ENCODE peak calls at places on chromosome 4, in four cellular contexts. One of them, this sample, is unnamed.

GRCh38 chr4:575281-576141 is 584 bp downstream of the TMEM271 start:
- DNase-seq in CD4-positive, CD25-positive, alpha-beta regulatory T cell: no peak
- DNase-seq in effector CD8-positive, alpha-beta T cell: no peak
- DNase-seq in CD8-positive, alpha-beta memory T cell: no peak
- DNase-seq in this sample: no peak

GRCh38 chr4:70518716-70519115 is 347 bp downstream of the AMTN start:
- DNase-seq in CD4-positive, CD25-positive, alpha-beta regulatory T cell: no peak
- DNase-seq in effector CD8-positive, alpha-beta T cell: no peak
- DNase-seq in CD8-positive, alpha-beta memory T cell: no peak
- DNase-seq in this sample: no peak

GRCh38 chr4:26120098-26120795 is 200.6 kb upstream of the RBPJ start:
- DNase-seq in CD4-positive, CD25-positive, alpha-beta regulatory T cell: no peak
- DNase-seq in effector CD8-positive, alpha-beta T cell: no peak
- DNase-seq in CD8-positive, alpha-beta memory T cell: no peak
- DNase-seq in this sample: no peak

GRCh38 chr4:2962099-2962455 is 1.1 kb downstream of the NOP14 start:
- DNase-seq in CD4-positive, CD25-positive, alpha-beta regulatory T cell: no peak
- DNase-seq in effector CD8-positive, alpha-beta T cell: no peak
- DNase-seq in CD8-positive, alpha-beta memory T cell: peak
- DNase-seq in this sample: peak

GRCh38 chr4:186701273-186701672 is 22.4 kb downstream of the FAT1 start:
- DNase-seq in CD4-positive, CD25-positive, alpha-beta regulatory T cell: no peak
- DNase-seq in effector CD8-positive, alpha-beta T cell: no peak
- DNase-seq in CD8-positive, alpha-beta memory T cell: no peak
- DNase-seq in this sample: no peak

GRCh38 chr4:154727540-154727939 is 16.3 kb upstream of the LRAT start:
- DNase-seq in CD4-positive, CD25-positive, alpha-beta regulatory T cell: no peak
- DNase-seq in effector CD8-positive, alpha-beta T cell: no peak
- DNase-seq in CD8-positive, alpha-beta memory T cell: no peak
- DNase-seq in this sample: no peak

GRCh38 chr4:106603471-106603870 is 234.9 kb upstream of the GIMD1 start:
- DNase-seq in CD4-positive, CD25-positive, alpha-beta regulatory T cell: no peak
- DNase-seq in effector CD8-positive, alpha-beta T cell: no peak
- DNase-seq in CD8-positive, alpha-beta memory T cell: no peak
- DNase-seq in this sample: no peak

GRCh38 chr4:2832309-2832980 is 11.2 kb upstream of the ADD1 start:
- DNase-seq in CD4-positive, CD25-positive, alpha-beta regulatory T cell: no peak
- DNase-seq in effector CD8-positive, alpha-beta T cell: no peak
- DNase-seq in CD8-positive, alpha-beta memory T cell: no peak
- DNase-seq in this sample: no peak

GRCh38 chr4:122045533-122045932 is 93.7 kb upstream of the TRPC3 start:
- DNase-seq in CD4-positive, CD25-positive, alpha-beta regulatory T cell: no peak
- DNase-seq in effector CD8-positive, alpha-beta T cell: no peak
- DNase-seq in CD8-positive, alpha-beta memory T cell: no peak
- DNase-seq in this sample: no peak

GRCh38 chr4:163148466-163149336 is 18.0 kb downstream of the NAF1 start:
- DNase-seq in CD4-positive, CD25-positive, alpha-beta regulatory T cell: no peak
- DNase-seq in effector CD8-positive, alpha-beta T cell: no peak
- DNase-seq in CD8-positive, alpha-beta memory T cell: no peak
- DNase-seq in this sample: no peak

GRCh38 chr4:23036503-23036902 is 343.8 kb downstream of the GBA3 start:
- DNase-seq in CD4-positive, CD25-positive, alpha-beta regulatory T cell: no peak
- DNase-seq in effector CD8-positive, alpha-beta T cell: no peak
- DNase-seq in CD8-positive, alpha-beta memory T cell: no peak
- DNase-seq in this sample: no peak

GRCh38 chr4:76430519-76431388 is 4.3 kb upstream of the SHROOM3 start:
- DNase-seq in CD4-positive, CD25-positive, alpha-beta regulatory T cell: no peak
- DNase-seq in effector CD8-positive, alpha-beta T cell: no peak
- DNase-seq in CD8-positive, alpha-beta memory T cell: no peak
- DNase-seq in this sample: peak

GRCh38 chr4:123443401-123444297 is 47.1 kb downstream of the SPRY1 start:
- DNase-seq in CD4-positive, CD25-positive, alpha-beta regulatory T cell: no peak
- DNase-seq in effector CD8-positive, alpha-beta T cell: no peak
- DNase-seq in CD8-positive, alpha-beta memory T cell: peak
- DNase-seq in this sample: no peak

GRCh38 chr4:172305698-172306097 is 492.5 kb downstream of the GALNTL6 start:
- DNase-seq in CD4-positive, CD25-positive, alpha-beta regulatory T cell: no peak
- DNase-seq in effector CD8-positive, alpha-beta T cell: no peak
- DNase-seq in CD8-positive, alpha-beta memory T cell: no peak
- DNase-seq in this sample: no peak

GRCh38 chr4:72489267-72489666 is 79.8 kb downstream of the ADAMTS3 start:
- DNase-seq in CD4-positive, CD25-positive, alpha-beta regulatory T cell: no peak
- DNase-seq in effector CD8-positive, alpha-beta T cell: no peak
- DNase-seq in CD8-positive, alpha-beta memory T cell: no peak
- DNase-seq in this sample: no peak

GRCh38 chr4:48470570-48470969 is 12.6 kb upstream of the SLC10A4 start:
- DNase-seq in CD4-positive, CD25-positive, alpha-beta regulatory T cell: no peak
- DNase-seq in effector CD8-positive, alpha-beta T cell: no peak
- DNase-seq in CD8-positive, alpha-beta memory T cell: no peak
- DNase-seq in this sample: no peak

GRCh38 chr4:177194906-177195305 is 114.8 kb upstream of the NEIL3 start:
- DNase-seq in CD4-positive, CD25-positive, alpha-beta regulatory T cell: no peak
- DNase-seq in effector CD8-positive, alpha-beta T cell: no peak
- DNase-seq in CD8-positive, alpha-beta memory T cell: no peak
- DNase-seq in this sample: no peak

GRCh38 chr4:133598779-133599178 is 449.7 kb downstream of the PCDH10 start:
- DNase-seq in CD4-positive, CD25-positive, alpha-beta regulatory T cell: no peak
- DNase-seq in effector CD8-positive, alpha-beta T cell: no peak
- DNase-seq in CD8-positive, alpha-beta memory T cell: no peak
- DNase-seq in this sample: no peak

GRCh38 chr4:13452927-13453579 is 31.1 kb downstream of the RAB28 start:
- DNase-seq in CD4-positive, CD25-positive, alpha-beta regulatory T cell: no peak
- DNase-seq in effector CD8-positive, alpha-beta T cell: no peak
- DNase-seq in CD8-positive, alpha-beta memory T cell: peak
- DNase-seq in this sample: peak

GRCh38 chr4:144599621-144600020 is 46.3 kb upstream of the HHIP start:
- DNase-seq in CD4-positive, CD25-positive, alpha-beta regulatory T cell: no peak
- DNase-seq in effector CD8-positive, alpha-beta T cell: no peak
- DNase-seq in CD8-positive, alpha-beta memory T cell: no peak
- DNase-seq in this sample: no peak

GRCh38 chr4:75344915-75345314 is 169.3 kb downstream of the RCHY1 start:
- DNase-seq in CD4-positive, CD25-positive, alpha-beta regulatory T cell: no peak
- DNase-seq in effector CD8-positive, alpha-beta T cell: no peak
- DNase-seq in CD8-positive, alpha-beta memory T cell: no peak
- DNase-seq in this sample: no peak

GRCh38 chr4:101169044-101170014 is 178.0 kb downstream of the PPP3CA start:
- DNase-seq in CD4-positive, CD25-positive, alpha-beta regulatory T cell: no peak
- DNase-seq in effector CD8-positive, alpha-beta T cell: peak
- DNase-seq in CD8-positive, alpha-beta memory T cell: peak
- DNase-seq in this sample: peak

GRCh38 chr4:129355529-129355928 is 259.6 kb downstream of the C4orf33 start:
- DNase-seq in CD4-positive, CD25-positive, alpha-beta regulatory T cell: no peak
- DNase-seq in effector CD8-positive, alpha-beta T cell: no peak
- DNase-seq in CD8-positive, alpha-beta memory T cell: no peak
- DNase-seq in this sample: no peak

GRCh38 chr4:185865901-185866328 is 53.9 kb upstream of the SORBS2 start:
- DNase-seq in CD4-positive, CD25-positive, alpha-beta regulatory T cell: no peak
- DNase-seq in effector CD8-positive, alpha-beta T cell: no peak
- DNase-seq in CD8-positive, alpha-beta memory T cell: no peak
- DNase-seq in this sample: no peak

GRCh38 chr4:182863501-182863900 is 53.7 kb downstream of the DCTD start:
- DNase-seq in CD4-positive, CD25-positive, alpha-beta regulatory T cell: no peak
- DNase-seq in effector CD8-positive, alpha-beta T cell: no peak
- DNase-seq in CD8-positive, alpha-beta memory T cell: no peak
- DNase-seq in this sample: no peak

GRCh38 chr4:135192746-135193535 is 991.4 kb upstream of the PABPC4L start:
- DNase-seq in CD4-positive, CD25-positive, alpha-beta regulatory T cell: no peak
- DNase-seq in effector CD8-positive, alpha-beta T cell: no peak
- DNase-seq in CD8-positive, alpha-beta memory T cell: no peak
- DNase-seq in this sample: no peak

GRCh38 chr4:1047106-1047975 is 35.9 kb downstream of the FGFRL1 start:
- DNase-seq in CD4-positive, CD25-positive, alpha-beta regulatory T cell: no peak
- DNase-seq in effector CD8-positive, alpha-beta T cell: no peak
- DNase-seq in CD8-positive, alpha-beta memory T cell: no peak
- DNase-seq in this sample: no peak

GRCh38 chr4:113060853-113061252 is 11.4 kb downstream of the ANK2 start:
- DNase-seq in CD4-positive, CD25-positive, alpha-beta regulatory T cell: no peak
- DNase-seq in effector CD8-positive, alpha-beta T cell: no peak
- DNase-seq in CD8-positive, alpha-beta memory T cell: no peak
- DNase-seq in this sample: no peak

GRCh38 chr4:6373541-6374410 is 98.6 kb downstream of the PPP2R2C start:
- DNase-seq in CD4-positive, CD25-positive, alpha-beta regulatory T cell: no peak
- DNase-seq in effector CD8-positive, alpha-beta T cell: no peak
- DNase-seq in CD8-positive, alpha-beta memory T cell: no peak
- DNase-seq in this sample: no peak

GRCh38 chr4:123249821-123250220 is 146.8 kb upstream of the SPRY1 start:
- DNase-seq in CD4-positive, CD25-positive, alpha-beta regulatory T cell: no peak
- DNase-seq in effector CD8-positive, alpha-beta T cell: no peak
- DNase-seq in CD8-positive, alpha-beta memory T cell: no peak
- DNase-seq in this sample: no peak

GRCh38 chr4:142845293-142846070 is 619 bp downstream of the INPP4B start:
- DNase-seq in CD4-positive, CD25-positive, alpha-beta regulatory T cell: no peak
- DNase-seq in effector CD8-positive, alpha-beta T cell: no peak
- DNase-seq in CD8-positive, alpha-beta memory T cell: no peak
- DNase-seq in this sample: no peak

GRCh38 chr4:176333076-176333475 is 13.3 kb downstream of the SPCS3 start:
- DNase-seq in CD4-positive, CD25-positive, alpha-beta regulatory T cell: no peak
- DNase-seq in effector CD8-positive, alpha-beta T cell: no peak
- DNase-seq in CD8-positive, alpha-beta memory T cell: no peak
- DNase-seq in this sample: no peak

GRCh38 chr4:172809319-172809718 is 359.3 kb upstream of the GALNT7 start:
- DNase-seq in CD4-positive, CD25-positive, alpha-beta regulatory T cell: no peak
- DNase-seq in effector CD8-positive, alpha-beta T cell: no peak
- DNase-seq in CD8-positive, alpha-beta memory T cell: no peak
- DNase-seq in this sample: no peak

GRCh38 chr4:95421869-95422268 is 126.9 kb downstream of the UNC5C start:
- DNase-seq in CD4-positive, CD25-positive, alpha-beta regulatory T cell: no peak
- DNase-seq in effector CD8-positive, alpha-beta T cell: no peak
- DNase-seq in CD8-positive, alpha-beta memory T cell: no peak
- DNase-seq in this sample: no peak

GRCh38 chr4:23815351-23815750 is 74.5 kb downstream of the PPARGC1A start:
- DNase-seq in CD4-positive, CD25-positive, alpha-beta regulatory T cell: no peak
- DNase-seq in effector CD8-positive, alpha-beta T cell: no peak
- DNase-seq in CD8-positive, alpha-beta memory T cell: no peak
- DNase-seq in this sample: no peak

GRCh38 chr4:8291036-8291682 is 21.6 kb downstream of the HTRA3 start:
- DNase-seq in CD4-positive, CD25-positive, alpha-beta regulatory T cell: no peak
- DNase-seq in effector CD8-positive, alpha-beta T cell: no peak
- DNase-seq in CD8-positive, alpha-beta memory T cell: no peak
- DNase-seq in this sample: no peak

GRCh38 chr4:4338201-4338600 is 48.1 kb downstream of the ZBTB49 start:
- DNase-seq in CD4-positive, CD25-positive, alpha-beta regulatory T cell: no peak
- DNase-seq in effector CD8-positive, alpha-beta T cell: no peak
- DNase-seq in CD8-positive, alpha-beta memory T cell: no peak
- DNase-seq in this sample: no peak

GRCh38 chr4:109648266-109648996 is 54.8 kb downstream of the CASP6 start:
- DNase-seq in CD4-positive, CD25-positive, alpha-beta regulatory T cell: peak
- DNase-seq in effector CD8-positive, alpha-beta T cell: no peak
- DNase-seq in CD8-positive, alpha-beta memory T cell: peak
- DNase-seq in this sample: peak

GRCh38 chr4:111362891-111363290 is 740.0 kb upstream of the PITX2 start:
- DNase-seq in CD4-positive, CD25-positive, alpha-beta regulatory T cell: no peak
- DNase-seq in effector CD8-positive, alpha-beta T cell: no peak
- DNase-seq in CD8-positive, alpha-beta memory T cell: no peak
- DNase-seq in this sample: no peak

GRCh38 chr4:95572304-95572991 is 23.7 kb upstream of the UNC5C start:
- DNase-seq in CD4-positive, CD25-positive, alpha-beta regulatory T cell: no peak
- DNase-seq in effector CD8-positive, alpha-beta T cell: no peak
- DNase-seq in CD8-positive, alpha-beta memory T cell: no peak
- DNase-seq in this sample: no peak